ENCODE peak calls at places on chromosome 11, in four cellular contexts. V is naive thymus-derived CD4-positive, alpha-beta T cell; A is heart left ventricle; W is left lung. S is an unnamed sample. For H3K36me3 and H3K27me3, the result is how much of the 10 kb centered on the place peaks cover.

GRCh38 chr11:23284626-23285025 is 424.4 kb upstream of the CCDC179 start:
- DNase-seq in V (no peak), A (no peak), W (no peak), S (no peak)

GRCh38 chr11:72583177-72583553 is 91.1 kb downstream of the PDE2A start:
- DNase-seq in V (no peak), A (no peak), W (peak), S (peak)

GRCh38 chr11:32400196-32400595 is 35.1 kb downstream of the WT1 start:
- DNase-seq in V (no peak), A (no peak), W (no peak), S (no peak)

GRCh38 chr11:103085758-103086365 is 6.1 kb downstream of the DCUN1D5 start:
- DNase-seq in V (no peak), A (no peak), W (no peak), S (no peak)

GRCh38 chr11:108963118-108963517 is 298.2 kb downstream of the DDX10 start:
- DNase-seq in V (no peak), A (no peak), W (no peak), S (no peak)

GRCh38 chr11:108897071-108897481 is 232.2 kb downstream of the DDX10 start:
- DNase-seq in V (no peak), A (no peak), W (no peak), S (no peak)

GRCh38 chr11:60769273-60769672 is 12.6 kb downstream of the MS4A15 start:
- DNase-seq in V (no peak), A (no peak), W (no peak), S (no peak)

GRCh38 chr11:69485337-69486041 is 4.0 kb downstream of the LINC01488 start:
- DNase-seq in V (no peak), A (no peak), W (no peak), S (peak)

GRCh38 chr11:119844808-119845207 is 115.8 kb upstream of the NECTIN1 start:
- DNase-seq in V (no peak), A (peak), W (no peak), S (no peak)

GRCh38 chr11:67490727-67491065 is 7.9 kb downstream of the AIP start:
- DNase-seq in V (no peak), A (no peak), W (no peak), S (no peak)

GRCh38 chr11:76654310-76654851 is 16.2 kb downstream of the LRRC32 start:
- DNase-seq in V (no peak), A (peak), W (peak), S (peak)

GRCh38 chr11:126193038-126193478 is 18.4 kb downstream of the RPUSD4 start:
- DNase-seq in V (no peak), A (no peak), W (no peak), S (no peak)

GRCh38 chr11:112401036-112401769 is 140.5 kb upstream of the PLET1 start:
- DNase-seq in V (no peak), A (no peak), W (no peak), S (no peak)

GRCh38 chr11:26987726-26988125 is 6.2 kb upstream of the FIBIN start:
- DNase-seq in V (no peak), A (no peak), W (no peak), S (no peak)

GRCh38 chr11:11620251-11620965 is 1.4 kb downstream of the GALNT18 start:
- DNase-seq in V (no peak), A (peak), W (peak), S (peak)

GRCh38 chr11:45560153-45560934 is 105.1 kb downstream of the CHST1 start:
- DNase-seq in V (no peak), A (peak), W (no peak), S (no peak)

GRCh38 chr11:64911689-64912088 is 5.3 kb downstream of the ATG2A start:
- DNase-seq in V (no peak), A (no peak), W (no peak), S (no peak)
- H3K36me3 ChIP-seq in V (under half), A (half or more), W (half or more), S (under half)

GRCh38 chr11:1696608-1697570 is at the start of gene KRTAP5-6:
- DNase-seq in V (no peak), A (no peak), W (no peak), S (no peak)

GRCh38 chr11:1694064-1694845 is 2.7 kb upstream of the KRTAP5-6 start:
- DNase-seq in V (peak), A (peak), W (peak), S (peak)

GRCh38 chr11:1694846-1695547 is 2.0 kb upstream of the KRTAP5-6 start:
- DNase-seq in V (no peak), A (no peak), W (no peak), S (no peak)

GRCh38 chr11:1693327-1694063 is 3.5 kb upstream of the KRTAP5-6 start:
- DNase-seq in V (peak), A (peak), W (peak), S (peak)

GRCh38 chr11:1695548-1696108 is 1.4 kb upstream of the KRTAP5-6 start:
- DNase-seq in V (no peak), A (no peak), W (no peak), S (no peak)
- H3K27me3 ChIP-seq in V (under half), A (under half), W (under half), S (under half)

GRCh38 chr11:79340535-79340934 is 100.3 kb downstream of the TENM4 start:
- DNase-seq in V (no peak), A (no peak), W (no peak), S (no peak)
- H3K36me3 ChIP-seq in V (under half), A (under half), W (under half), S (under half)

GRCh38 chr11:114159802-114160588 is 100.5 kb downstream of the ZBTB16 start:
- DNase-seq in V (peak), A (peak), W (peak), S (peak)
- H3K27me3 ChIP-seq in V (under half), A (under half), W (under half), S (under half)

DNA sequence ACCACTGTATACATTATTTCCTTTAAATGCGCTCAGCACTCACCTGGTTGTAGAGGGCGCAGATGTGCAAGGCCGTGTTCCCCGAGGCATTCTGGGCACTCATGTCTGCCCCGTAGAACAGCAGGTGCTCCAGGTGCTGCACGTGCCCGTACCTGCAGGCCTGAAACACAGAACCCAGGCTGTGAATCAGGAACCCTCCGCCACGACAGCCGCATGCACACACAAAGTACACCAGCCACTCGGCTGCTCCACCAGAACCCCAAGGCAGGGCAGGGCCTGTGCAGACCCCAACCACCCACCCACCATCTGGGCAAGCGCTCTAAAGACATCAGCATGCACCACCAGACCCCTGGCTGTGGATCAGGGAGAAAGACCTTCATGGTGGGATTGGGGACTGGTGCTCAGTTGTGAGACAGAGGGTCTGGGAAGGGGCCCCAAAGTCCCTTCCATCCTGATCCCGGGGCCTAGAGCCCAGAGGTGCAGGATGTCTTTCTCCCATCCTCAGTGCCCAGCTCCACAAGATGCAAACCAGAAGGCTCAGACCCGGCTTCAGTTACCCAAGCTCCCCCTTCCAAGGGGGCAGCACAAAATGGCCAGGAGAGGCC is 177.2 kb downstream of the SHANK2 start:
- DNase-seq in V (no peak), A (no peak), W (no peak), S (no peak)
- H3K36me3 ChIP-seq in V (under half), A (under half), W (under half), S (under half)

DNA sequence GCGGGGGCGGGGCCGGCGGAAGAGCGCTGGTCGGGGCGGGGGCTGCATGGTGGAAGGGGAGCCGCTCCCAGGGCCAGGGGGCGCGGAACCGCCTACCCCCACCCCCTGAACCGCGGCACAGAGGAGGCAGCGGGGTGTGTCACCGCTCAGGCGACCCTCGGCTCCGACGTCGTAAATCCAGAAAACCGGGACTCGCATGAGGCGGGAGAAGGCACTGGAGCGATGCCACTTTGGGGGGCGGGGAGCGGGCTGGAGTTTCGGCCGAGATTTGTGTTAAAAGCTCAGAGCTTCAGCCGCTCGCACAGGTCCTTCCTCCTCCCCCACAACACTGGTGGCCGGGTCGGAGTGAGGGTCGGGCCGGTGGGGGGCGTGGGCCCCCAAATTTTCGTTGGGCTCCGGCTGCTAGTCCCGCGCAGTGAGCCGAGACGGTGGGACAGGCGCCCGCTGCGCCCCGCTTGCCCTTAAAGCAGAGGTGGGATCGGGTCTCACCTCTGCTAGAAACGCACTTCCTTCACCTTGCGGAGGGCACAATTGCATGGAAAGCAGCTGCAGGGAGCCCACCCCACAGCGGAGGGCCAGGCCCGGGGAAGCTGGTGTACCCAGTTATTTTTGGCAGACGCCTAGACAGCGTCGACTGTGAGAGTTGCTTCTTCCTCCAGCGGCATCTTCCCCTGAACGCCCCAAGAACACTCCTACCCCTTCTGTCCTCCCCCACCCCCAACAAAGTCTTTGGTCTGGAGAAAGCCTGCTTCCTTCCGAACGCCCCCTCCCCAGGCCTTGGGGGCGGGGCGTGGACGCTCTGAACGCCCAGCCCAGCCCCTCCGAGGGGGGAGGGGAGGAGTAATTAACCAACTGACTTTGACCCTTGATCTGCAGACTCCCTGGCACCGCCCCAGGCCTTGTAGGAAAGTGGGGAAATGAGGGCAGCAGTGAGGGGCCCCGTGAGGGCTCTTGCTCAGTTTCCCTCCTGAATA is 1.1 kb downstream of the OVOL1 start:
- DNase-seq in V (no peak), A (no peak), W (no peak), S (no peak)
- H3K27me3 ChIP-seq in V (under half), A (under half), W (half or more), S (under half)

DNA sequence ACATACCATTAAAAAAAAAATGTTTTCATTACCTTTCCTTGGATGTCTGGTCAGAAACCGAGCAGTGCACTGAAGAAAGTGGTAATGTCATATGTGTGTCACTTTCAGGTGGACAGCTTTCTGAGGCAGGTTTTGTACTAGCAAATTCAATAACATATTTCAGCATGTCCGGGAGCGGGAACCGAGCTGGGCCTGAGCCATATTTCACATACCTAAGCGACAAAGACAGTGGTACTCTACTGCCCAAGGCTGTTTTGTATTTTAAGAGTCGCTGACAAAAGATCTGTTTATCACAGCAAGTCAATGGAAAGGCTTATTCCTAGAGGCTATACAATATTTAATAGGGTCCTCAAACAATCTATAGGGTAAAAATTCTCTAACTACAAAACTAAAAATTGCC is 38.0 kb downstream of the CLDN25 start:
- DNase-seq in V (no peak), A (no peak), W (no peak), S (no peak)
- H3K36me3 ChIP-seq in V (under half), A (half or more), W (half or more), S (under half)

GRCh38 chr11:3040881-3041280 is 16.3 kb downstream of the CARS1 start:
- DNase-seq in V (no peak), A (no peak), W (no peak), S (no peak)
- H3K27me3 ChIP-seq in V (under half), A (under half), W (under half), S (under half)

S was measured in aorta.